ENCODE peak calls at places on chromosome 21, in six cellular contexts. J is GM10248, F is progenitor cell of endocrine pancreas, P is endothelial cell, E is sigmoid colon, Z is brain microvascular endothelial cell. D is an unnamed sample.

GRCh38 chr21:32426592-32427051 is 14.1 kb downstream of the EVA1C start:
- DNase-seq in F (no peak), P (no peak), J (no peak), E (no peak), Z (no peak), D (no peak)

GRCh38 chr21:26140185-26140584 is 30.4 kb downstream of the APP start:
- DNase-seq in F (no peak), E (peak; percentile 75), Z (peak; percentile 99), P (no peak), J (no peak), D (no peak)

GRCh38 chr21:31860851-31861250 is 12.0 kb upstream of the HUNK start:
- DNase-seq in E (no peak), J (no peak), P (no peak), Z (no peak), F (no peak), D (no peak)

GRCh38 chr21:27132270-27132669 is 165.4 kb upstream of the ADAMTS5 start:
- DNase-seq in J (no peak), E (no peak), F (no peak), P (no peak), Z (no peak), D (no peak)

GRCh38 chr21:32565856-32566465 is 19.4 kb downstream of the TCP10L start:
- DNase-seq in E (no peak), F (no peak), P (no peak), Z (no peak), J (no peak), D (no peak)

GRCh38 chr21:46298083-46298412 is 11.9 kb downstream of the YBEY start:
- DNase-seq in P (no peak), E (no peak), J (no peak), F (no peak), Z (no peak), D (no peak)

GRCh38 chr21:15088483-15088882 is 23.7 kb upstream of the NRIP1 start:
- DNase-seq in J (no peak), F (no peak), P (no peak), E (no peak), Z (no peak), D (no peak)

GRCh38 chr21:41758550-41758949 is 8.3 kb downstream of the RIPK4 start:
- DNase-seq in Z (no peak), F (no peak), P (no peak), J (no peak), E (no peak), D (no peak)

GRCh38 chr21:45874716-45875415 is 106.7 kb upstream of the COL6A1 start:
- DNase-seq in E (peak; percentile 91), P (no peak), Z (peak; percentile 91), F (no peak), J (no peak), D (peak; percentile 52)

GRCh38 chr21:46127239-46128105 is 27.9 kb downstream of the FTCD start:
- DNase-seq in E (peak; percentile 63), Z (no peak), P (no peak), J (no peak), F (no peak), D (no peak)

GRCh38 chr21:15775291-15775690 is 45.5 kb downstream of the USP25 start:
- DNase-seq in P (peak; percentile 13), Z (no peak), E (no peak), J (no peak), F (no peak), D (no peak)

GRCh38 chr21:32794643-32795042 is 23.1 kb upstream of the PAXBP1 start:
- DNase-seq in E (no peak), Z (no peak), J (no peak), F (no peak), P (no peak), D (no peak)

GRCh38 chr21:26819944-26820343 is 25.3 kb downstream of the ADAMTS1 start:
- DNase-seq in Z (no peak), E (no peak), F (no peak), J (no peak), P (no peak), D (no peak)

GRCh38 chr21:32562426-32562825 is 22.9 kb downstream of the TCP10L start:
- DNase-seq in E (no peak), F (no peak), J (no peak), P (peak; percentile 18), Z (peak; percentile 56), D (no peak)

DNA sequence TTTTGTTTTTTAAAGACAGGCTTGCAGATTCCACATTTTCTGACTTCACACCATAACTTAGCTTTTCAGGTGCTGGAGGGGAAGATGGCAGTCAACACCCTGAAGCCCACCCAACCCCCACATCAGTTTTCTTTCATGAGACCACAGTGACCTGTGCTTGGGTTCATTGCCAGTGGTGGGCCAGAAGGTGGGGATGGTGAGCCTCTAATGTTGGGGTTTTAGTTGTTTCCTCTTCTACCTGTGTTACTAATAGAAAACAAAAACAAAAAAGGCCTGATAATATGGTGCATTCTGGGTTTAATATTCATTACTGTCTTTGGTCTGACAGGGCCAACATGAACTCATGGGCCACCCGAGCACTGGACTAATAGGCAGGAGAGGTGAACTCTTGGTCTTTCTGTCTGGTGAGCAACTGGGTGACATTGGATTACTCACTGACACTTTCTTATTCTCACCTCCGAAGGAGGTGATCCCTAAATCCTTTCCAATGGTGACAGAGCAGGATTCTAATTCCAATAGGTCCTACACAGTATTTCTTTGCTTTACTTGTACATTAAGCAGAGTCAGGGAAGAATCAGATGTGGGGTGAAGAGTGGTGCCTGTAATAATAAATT is 132.8 kb downstream of the CLIC6 start:
- DNase-seq in E (no peak), J (peak; percentile 61), F (no peak), P (peak; percentile 28), Z (no peak), D (no peak)
- TF ChIP-seq CTCF in E (no peak), J (peak; percentile 69), F (peak; percentile 39), P (peak; percentile 20), Z (peak; percentile 52), D (no peak)

DNA sequence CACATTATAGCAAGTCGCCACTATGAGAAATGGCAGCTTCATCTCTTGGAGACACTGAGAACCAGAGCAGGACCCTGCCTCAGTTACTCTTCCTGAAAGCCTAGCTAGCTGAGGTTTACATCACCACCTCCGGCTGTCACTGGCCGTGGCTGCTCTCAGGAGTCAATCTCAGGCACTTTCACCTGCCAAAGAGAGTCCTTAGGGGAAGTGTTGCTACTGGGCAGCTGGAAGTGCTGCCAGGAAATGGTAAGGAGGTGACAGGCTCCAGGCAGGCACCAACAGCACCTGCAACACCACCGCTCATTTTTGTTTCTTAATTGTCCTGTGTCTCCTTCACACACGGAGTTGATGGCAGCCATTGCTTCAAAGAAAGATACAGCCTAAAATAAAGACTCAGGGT is 92.5 kb downstream of the DSCAM start:
- DNase-seq in F (no peak), P (no peak), J (no peak), Z (no peak), E (no peak), D (no peak)
- TF ChIP-seq CTCF in F (no peak), P (no peak), J (no peak), Z (no peak), E (no peak), D (no peak)

GRCh38 chr21:17238468-17238867 is 274.4 kb upstream of the CXADR start:
- DNase-seq in J (no peak), E (no peak), Z (no peak), P (no peak), F (no peak), D (no peak)
- TF ChIP-seq CTCF in J (no peak), E (no peak), Z (no peak), P (no peak), F (no peak), D (no peak)

GRCh38 chr21:36856643-36857042 is 109.8 kb downstream of the HLCS start:
- DNase-seq in F (no peak), E (no peak), P (no peak), J (no peak), Z (no peak), D (no peak)

GRCh38 chr21:36852293-36852692 is 114.2 kb downstream of the HLCS start:
- DNase-seq in E (no peak), P (no peak), J (no peak), F (no peak), Z (no peak), D (no peak)

GRCh38 chr21:36852864-36853263 is 113.6 kb downstream of the HLCS start:
- DNase-seq in P (no peak), F (no peak), Z (no peak), J (no peak), E (no peak), D (no peak)

GRCh38 chr21:36851121-36851520 is 115.3 kb downstream of the HLCS start:
- DNase-seq in F (no peak), J (no peak), E (no peak), P (no peak), Z (no peak), D (no peak)

GRCh38 chr21:36854391-36854790 is 112.1 kb downstream of the HLCS start:
- DNase-seq in E (no peak), Z (peak; percentile 53), F (peak; percentile 31), P (peak; percentile 70), J (peak; percentile 44), D (no peak)
- TF ChIP-seq CTCF in E (no peak), Z (peak; percentile 79), F (peak; percentile 76), P (peak; percentile 69), J (peak; percentile 51), D (no peak)

DNA sequence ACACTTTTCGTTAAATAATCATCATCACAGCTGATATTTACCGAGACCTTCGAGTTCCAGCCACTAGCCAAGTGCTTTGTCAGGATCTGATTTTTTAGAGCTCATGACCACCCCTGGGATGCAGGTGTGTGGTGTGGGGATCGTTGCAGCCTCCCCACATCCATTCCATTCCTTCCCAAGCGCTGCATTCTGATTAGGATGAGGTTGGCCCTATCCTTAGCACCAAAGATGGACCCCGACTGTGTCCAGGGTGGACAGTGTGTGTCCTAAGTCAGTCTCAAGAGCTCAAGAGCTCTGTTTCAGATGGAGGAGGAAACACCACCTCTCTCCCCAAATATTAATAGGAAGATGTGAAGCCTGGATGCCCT is 74.1 kb downstream of the PSMG1 start:
- DNase-seq in F (no peak), P (no peak), J (no peak), Z (no peak), E (no peak), D (no peak)
- TF ChIP-seq CTCF in F (no peak), P (no peak), J (no peak), Z (no peak), E (no peak), D (no peak)

DNA sequence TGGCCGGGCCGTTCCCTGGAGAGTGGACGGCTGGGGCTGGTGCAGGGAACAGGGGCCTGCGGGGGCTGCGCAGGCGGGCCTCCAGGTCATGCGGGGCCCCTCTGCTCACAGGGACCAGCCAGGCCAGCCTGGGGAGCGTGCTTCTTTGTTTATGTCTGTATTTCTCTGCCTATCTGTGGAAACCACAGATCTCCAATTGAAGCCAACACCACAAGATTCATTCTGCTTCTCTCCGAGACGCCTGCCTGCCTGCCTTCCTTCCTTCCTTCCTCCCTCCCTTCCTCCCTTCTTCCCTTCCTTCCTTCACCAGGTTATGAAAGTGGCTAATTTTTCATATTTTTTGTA is 39.9 kb upstream of the HMGN1 start:
- DNase-seq in P (no peak), Z (no peak), E (no peak), F (no peak), J (no peak), D (no peak)
- TF ChIP-seq CTCF in P (no peak), Z (no peak), E (no peak), F (no peak), J (no peak), D (no peak)